ENCODE peak calls at places on chromosomes 6 and 20, in seven cellular contexts. R, C, A, P, U, G and I are unnamed samples.

GRCh38 chr6:113411006-113411405 is 446.1 kb upstream of the MARCKS start:
- DNase-seq in R (no peak), C (no peak), A (no peak), P (no peak), U (peak), G (no peak), I (no peak)

GRCh38 chr6:43744931-43745727 is 24.9 kb upstream of the VEGFA start:
- DNase-seq in R (no peak), C (no peak), A (peak), P (no peak), U (no peak), G (no peak), I (no peak)

GRCh38 chr20:23652371-23652770 is 14.6 kb upstream of the CST3 start:
- DNase-seq in R (no peak), C (no peak), A (no peak), P (no peak), U (no peak), G (no peak), I (peak)

GRCh38 chr6:797479-798077 is 104.6 kb upstream of the EXOC2 start:
- DNase-seq in R (peak), C (no peak), A (peak), P (peak), U (peak), G (no peak), I (peak)

GRCh38 chr20:36093025-36093803 is 61.3 kb upstream of the EPB41L1 start:
- DNase-seq in R (no peak), C (no peak), A (peak), P (peak), U (no peak), G (no peak), I (no peak)

GRCh38 chr6:109002100-109002697 is 92.4 kb downstream of the SESN1 start:
- DNase-seq in R (no peak), C (no peak), A (no peak), P (no peak), U (no peak), G (no peak), I (peak)

GRCh38 chr20:44522841-44523240 is 971 bp upstream of the SERINC3 start:
- DNase-seq in R (no peak), C (no peak), A (no peak), P (no peak), U (no peak), G (no peak), I (no peak)

GRCh38 chr6:52725530-52726192 is 37.6 kb downstream of the GSTA2 start:
- DNase-seq in R (peak), C (no peak), A (no peak), P (no peak), U (peak), G (no peak), I (peak)

GRCh38 chr6:28673800-28674671 is 148.4 kb downstream of the GPX5 start:
- DNase-seq in R (peak), C (peak), A (peak), P (no peak), U (peak), G (peak), I (peak)

GRCh38 chr6:38489951-38490350 is 149.8 kb downstream of the BTBD9 start:
- DNase-seq in R (no peak), C (no peak), A (no peak), P (no peak), U (no peak), G (no peak), I (peak)

GRCh38 chr6:107418118-107418517 is 41.2 kb downstream of the PDSS2 start:
- DNase-seq in R (peak), C (no peak), A (no peak), P (no peak), U (peak), G (no peak), I (peak)

GRCh38 chr6:128208851-128209580 is 308.2 kb upstream of the THEMIS start:
- DNase-seq in R (no peak), C (no peak), A (no peak), P (no peak), U (peak), G (no peak), I (peak)

GRCh38 chr20:10565922-10566897 is 107.6 kb downstream of the JAG1 start:
- DNase-seq in R (no peak), C (no peak), A (no peak), P (no peak), U (peak), G (no peak), I (peak)

GRCh38 chr6:38646166-38646565 is 6.4 kb upstream of the BTBD9 start:
- DNase-seq in R (no peak), C (no peak), A (no peak), P (no peak), U (no peak), G (no peak), I (peak)

GRCh38 chr6:44678252-44678935 is 290.9 kb downstream of the CDC5L start:
- DNase-seq in R (no peak), C (no peak), A (no peak), P (no peak), U (no peak), G (no peak), I (no peak)

GRCh38 chr6:104784884-104785283 is 74.8 kb downstream of the HACE1 start:
- DNase-seq in R (no peak), C (no peak), A (peak), P (no peak), U (no peak), G (no peak), I (peak)

GRCh38 chr6:107539409-107539808 is 49.5 kb downstream of the SOBP start:
- DNase-seq in R (no peak), C (no peak), A (peak), P (no peak), U (peak), G (no peak), I (no peak)

GRCh38 chr6:6626227-6626626 is 37.7 kb downstream of the LY86 start:
- DNase-seq in R (no peak), C (no peak), A (no peak), P (no peak), U (no peak), G (no peak), I (no peak)

GRCh38 chr6:139711714-139712585 is 337.5 kb upstream of the CITED2 start:
- DNase-seq in R (no peak), C (no peak), A (no peak), P (no peak), U (no peak), G (no peak), I (peak)

GRCh38 chr6:129679758-129680157 is 30.2 kb downstream of the ARHGAP18 start:
- DNase-seq in R (no peak), C (no peak), A (no peak), P (peak), U (no peak), G (no peak), I (no peak)

GRCh38 chr6:44539701-44540100 is 152.2 kb downstream of the CDC5L start:
- DNase-seq in R (no peak), C (no peak), A (no peak), P (no peak), U (no peak), G (no peak), I (no peak)

DNA sequence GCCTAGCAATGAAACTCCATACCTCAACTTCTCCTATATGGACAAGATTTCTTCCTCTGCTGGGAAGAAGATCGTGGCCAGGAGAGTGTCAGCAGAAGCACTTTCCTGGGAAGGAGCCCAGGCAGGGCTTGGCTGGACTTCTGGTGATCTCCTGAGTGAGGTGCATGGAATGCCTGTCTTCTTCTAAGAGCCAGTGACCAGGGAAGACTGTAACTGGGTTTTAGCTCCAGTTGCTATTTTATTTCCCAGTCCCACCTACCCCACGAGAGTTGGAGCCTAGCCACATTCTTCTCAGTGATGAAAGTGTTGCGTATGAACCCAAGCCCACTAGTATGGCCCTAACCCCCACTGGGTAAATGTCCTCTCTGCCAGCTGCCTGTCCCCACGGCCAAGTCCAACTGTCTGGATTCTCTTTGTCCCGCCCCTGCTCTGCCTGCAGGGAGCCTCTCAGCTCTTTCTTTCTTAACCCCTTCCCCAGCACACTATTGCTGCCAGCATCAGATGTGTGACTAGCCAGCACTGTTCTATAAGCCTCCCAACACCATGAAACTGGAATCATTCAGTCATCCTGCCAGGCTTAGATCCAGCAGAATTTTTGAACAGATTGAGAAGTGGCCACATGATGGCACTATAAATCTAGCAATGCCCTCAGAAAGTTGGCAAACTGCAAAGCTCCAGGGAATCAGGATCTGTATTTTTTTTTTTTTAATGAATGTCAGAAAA is 69.8 kb upstream of the FAM184A start:
- DNase-seq in R (peak), C (no peak), A (peak), P (peak), U (peak), G (no peak), I (peak)
- TF ChIP-seq RFX5 in R (no peak), C (no peak), A (no peak), P (no peak), U (no peak), G (no peak), I (no peak)

DNA sequence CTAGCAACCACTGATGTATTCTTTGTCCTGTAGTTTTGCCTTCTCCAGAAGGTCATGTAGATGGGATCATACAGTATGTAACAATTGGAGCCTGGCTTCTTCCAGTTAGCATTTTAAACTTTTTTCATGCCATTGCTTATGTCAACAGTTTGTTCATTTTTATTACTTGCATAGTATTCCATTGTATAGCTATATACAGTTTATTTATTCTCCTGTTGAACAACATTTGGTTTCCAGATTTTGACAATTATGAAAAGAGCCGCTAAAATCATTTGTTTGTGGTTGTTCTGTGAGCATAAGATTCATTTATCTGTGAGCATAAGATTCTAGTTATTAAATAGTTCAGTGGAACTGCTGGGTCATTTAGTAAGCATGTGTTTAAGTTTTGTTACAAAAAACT is 23.5 kb upstream of the CMTR1 start:
- DNase-seq in R (no peak), C (no peak), A (no peak), P (no peak), U (no peak), G (no peak), I (no peak)
- TF ChIP-seq RFX5 in R (no peak), C (no peak), A (no peak), P (no peak), U (no peak), G (no peak), I (no peak)

GRCh38 chr6:31691078-31691463 is 10.2 kb upstream of the LY6G5C start:
- DNase-seq in R (no peak), C (no peak), A (no peak), P (no peak), U (no peak), G (no peak), I (no peak)

GRCh38 chr6:31687860-31688693 is 7.2 kb upstream of the LY6G5C start:
- DNase-seq in R (no peak), C (no peak), A (peak), P (no peak), U (no peak), G (no peak), I (no peak)

GRCh38 chr6:31690231-31691077 is 9.6 kb upstream of the LY6G5C start:
- DNase-seq in R (no peak), C (no peak), A (no peak), P (peak), U (no peak), G (no peak), I (no peak)

GRCh38 chr6:31691564-31692108 is 10.8 kb upstream of the LY6G5C start:
- DNase-seq in R (no peak), C (no peak), A (no peak), P (peak), U (no peak), G (no peak), I (no peak)

GRCh38 chr6:31689249-31690110 is 8.6 kb upstream of the LY6G5C start:
- DNase-seq in R (no peak), C (no peak), A (peak), P (no peak), U (no peak), G (no peak), I (no peak)
- TF ChIP-seq RFX5 in R (no peak), C (no peak), A (no peak), P (no peak), U (no peak), G (no peak), I (no peak)

GRCh38 chr6:161409353-161409752 is 135.5 kb upstream of the AGPAT4 start:
- DNase-seq in R (no peak), C (no peak), A (no peak), P (no peak), U (no peak), G (no peak), I (no peak)
- TF ChIP-seq RFX5 in R (no peak), C (no peak), A (no peak), P (no peak), U (no peak), G (no peak), I (no peak)

DNA sequence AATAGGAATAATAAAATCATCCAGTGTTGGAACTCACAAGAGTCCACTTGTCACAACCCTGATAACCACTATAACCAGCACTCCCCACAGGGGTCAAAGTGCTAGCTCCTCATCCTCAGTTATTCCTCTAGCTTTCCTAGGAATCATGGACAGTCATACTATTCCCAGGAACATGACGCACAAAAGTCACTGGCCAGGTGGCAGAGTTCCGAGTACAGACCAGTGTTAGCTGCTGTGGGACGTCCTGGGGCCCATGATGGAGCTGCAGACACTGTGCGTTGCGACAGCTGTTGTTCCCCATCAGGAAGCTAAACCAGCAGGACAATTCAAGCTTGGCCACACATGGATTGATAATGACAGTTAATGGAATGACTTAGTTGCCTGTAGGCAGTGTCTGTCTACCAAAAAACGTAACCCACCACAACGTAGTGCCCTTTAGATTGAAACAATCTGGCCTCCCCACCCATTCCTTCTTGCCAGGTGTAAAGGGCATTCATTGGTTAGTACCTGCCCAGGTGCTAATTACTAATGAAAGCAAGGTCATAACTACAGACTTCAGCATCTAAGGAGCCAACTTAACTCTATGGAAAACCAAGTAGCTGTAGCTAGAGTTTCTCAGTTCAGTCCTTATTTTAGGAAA is 17.4 kb downstream of the EZR start:
- DNase-seq in R (no peak), C (no peak), A (no peak), P (no peak), U (no peak), G (no peak), I (no peak)
- TF ChIP-seq RFX5 in R (no peak), C (no peak), A (no peak), P (no peak), U (no peak), G (no peak), I (no peak)

DNA sequence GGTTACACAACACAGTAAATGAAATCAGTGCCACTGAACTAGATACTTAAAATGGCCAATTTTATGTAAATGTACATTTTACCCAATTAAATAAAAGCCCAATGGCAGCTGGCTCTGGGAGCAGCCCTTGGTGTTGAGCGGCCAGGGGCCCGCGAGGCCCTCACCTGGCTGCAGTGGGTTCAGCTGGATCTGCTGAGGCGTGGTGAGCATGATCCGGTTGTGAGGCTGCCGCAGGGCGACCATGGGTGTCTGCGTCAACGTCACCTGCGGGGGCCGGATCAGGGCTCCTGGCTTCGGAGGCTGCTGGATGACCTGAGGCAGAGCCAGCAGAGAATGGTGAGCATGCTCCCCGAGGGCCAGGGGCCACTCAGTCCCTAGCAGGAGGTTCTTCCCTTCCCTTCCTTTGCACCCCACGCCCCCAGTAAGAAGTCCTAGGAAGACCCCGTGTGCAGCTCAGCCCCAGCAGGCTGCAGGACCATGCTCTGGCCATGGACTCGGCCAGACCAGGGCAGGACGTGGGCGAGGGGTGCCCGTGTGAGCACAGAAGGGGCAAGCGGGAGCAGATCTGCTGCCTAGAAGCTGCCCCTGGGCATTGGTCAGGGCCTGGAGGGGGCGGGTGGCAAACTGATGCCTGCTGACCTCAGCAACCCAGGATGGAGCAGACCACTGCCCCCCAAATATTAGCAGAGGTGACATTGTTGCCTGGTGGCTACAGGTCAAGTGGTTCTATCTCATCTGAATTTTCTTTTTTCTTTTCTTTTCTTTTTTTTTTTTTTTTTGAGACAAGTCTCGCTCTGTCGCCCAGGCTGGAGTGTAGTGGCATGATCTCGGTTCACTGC is 61.9 kb downstream of the TAF4 start:
- DNase-seq in R (no peak), C (no peak), A (no peak), P (no peak), U (no peak), G (no peak), I (no peak)
- TF ChIP-seq RFX5 in R (no peak), C (no peak), A (no peak), P (no peak), U (no peak), G (no peak), I (no peak)

DNA sequence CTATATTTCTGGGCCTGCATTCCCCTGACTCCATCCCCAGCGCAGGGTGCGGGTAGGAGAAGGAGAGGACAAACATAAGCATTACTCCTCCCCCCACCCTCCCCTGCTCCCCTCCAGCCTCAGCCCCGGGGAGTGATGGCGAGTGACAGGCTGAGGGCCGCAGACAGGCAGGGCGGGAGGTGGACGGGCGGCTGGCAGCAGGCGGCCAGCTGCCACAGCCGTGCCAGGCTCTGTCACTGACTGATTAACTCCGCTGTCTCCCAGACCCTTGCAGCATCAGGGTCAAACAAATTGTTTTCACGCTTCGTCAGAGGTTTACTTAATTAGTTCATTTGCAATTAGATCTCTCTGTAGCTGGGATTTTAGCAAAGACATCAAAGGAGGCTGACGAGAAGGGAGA is 41.9 kb downstream of the FOXP4 start:
- DNase-seq in R (no peak), C (no peak), A (peak), P (no peak), U (no peak), G (no peak), I (no peak)
- TF ChIP-seq RFX5 in R (no peak), C (no peak), A (no peak), P (no peak), U (no peak), G (no peak), I (no peak)